ENCODE peak calls at places on chromosomes 2 and 18, in five cellular contexts. Z is tibial artery; A is CD8-positive, alpha-beta memory T cell; P is lung; C is esophagus squamous epithelium. G is an unnamed sample. For H3K9me3, the result is how much of the 10 kb centered on the place peaks cover.

GRCh38 chr2:43238813-43239212 is 12.4 kb upstream of the ZFP36L2 start:
- DNase-seq in Z (no peak), A (no peak), P (no peak), C (no peak), G (no peak)

GRCh38 chr2:131047920-131048560 is 45.2 kb downstream of the FAM168B start:
- DNase-seq in Z (no peak), A (no peak), P (no peak), C (no peak), G (no peak)

GRCh38 chr2:171327043-171327496 is 106.7 kb downstream of the METTL8 start:
- DNase-seq in Z (no peak), A (no peak), P (no peak), C (no peak), G (no peak)

GRCh38 chr18:49921278-49922037 is 108.1 kb upstream of the ACAA2 start:
- DNase-seq in Z (no peak), A (no peak), P (no peak), C (no peak), G (no peak)

GRCh38 chr2:202609381-202610145 is 25.2 kb upstream of the FAM117B start:
- DNase-seq in Z (no peak), A (no peak), P (no peak), C (no peak), G (no peak)

GRCh38 chr18:32158108-32158624 is 31.7 kb upstream of the MEP1B start:
- DNase-seq in Z (peak), A (peak), P (peak), C (no peak), G (peak)

GRCh38 chr2:219569041-219569440 is 2.3 kb downstream of the OBSL1 start:
- DNase-seq in Z (no peak), A (no peak), P (no peak), C (no peak), G (no peak)

GRCh38 chr2:16330012-16330411 is 335.6 kb downstream of the CYRIA start:
- DNase-seq in Z (no peak), A (no peak), P (no peak), C (no peak), G (no peak)

GRCh38 chr2:218961229-218961628 is 1.8 kb downstream of the CDK5R2 start:
- DNase-seq in Z (no peak), A (no peak), P (no peak), C (no peak), G (no peak)

GRCh38 chr18:9782073-9782857 is 74.2 kb downstream of the RAB31 start:
- DNase-seq in Z (peak), A (no peak), P (no peak), C (no peak), G (no peak)

GRCh38 chr2:188142636-188143035 is 149.0 kb upstream of the GULP1 start:
- DNase-seq in Z (no peak), A (no peak), P (no peak), C (no peak), G (no peak)

GRCh38 chr2:23826771-23827170 is 100.2 kb downstream of the ATAD2B start:
- DNase-seq in Z (no peak), A (no peak), P (no peak), C (no peak), G (no peak)

GRCh38 chr18:74333091-74333490 is 17.5 kb downstream of the C18orf63 start:
- DNase-seq in Z (no peak), A (no peak), P (no peak), C (no peak), G (no peak)

GRCh38 chr2:71478806-71479205 is 25.4 kb downstream of the DYSF start:
- DNase-seq in Z (no peak), A (no peak), P (no peak), C (no peak), G (no peak)

GRCh38 chr2:36800381-36800780 is 103.9 kb downstream of the VIT start:
- DNase-seq in Z (no peak), A (peak), P (no peak), C (no peak), G (no peak)

GRCh38 chr18:10588975-10589374 is 63.1 kb downstream of the NAPG start:
- DNase-seq in Z (no peak), A (no peak), P (no peak), C (no peak), G (no peak)

GRCh38 chr2:88190808-88191721 is 20.9 kb downstream of the THNSL2 start:
- DNase-seq in Z (no peak), A (no peak), P (no peak), C (no peak), G (no peak)

GRCh38 chr2:42385225-42385624 is 24.2 kb upstream of the COX7A2L start:
- DNase-seq in Z (no peak), A (no peak), P (no peak), C (no peak), G (no peak)

GRCh38 chr2:238892796-238893195 is 44.9 kb downstream of the TWIST2 start:
- DNase-seq in Z (no peak), A (no peak), P (no peak), C (no peak), G (no peak)

GRCh38 chr2:107132141-107132540 is 246.2 kb upstream of the ST6GAL2 start:
- DNase-seq in Z (no peak), A (no peak), P (no peak), C (no peak), G (no peak)

GRCh38 chr18:56987236-56987635 is 159.7 kb upstream of the BOD1L2 start:
- DNase-seq in Z (no peak), A (no peak), P (no peak), C (no peak), G (no peak)

GRCh38 chr2:31140151-31140550 is 1.9 kb upstream of the GALNT14 start:
- DNase-seq in Z (no peak), A (no peak), P (no peak), C (no peak), G (no peak)

GRCh38 chr2:45812039-45812500 is 160.6 kb downstream of the PRKCE start:
- DNase-seq in Z (no peak), A (no peak), P (no peak), C (no peak), G (no peak)

GRCh38 chr18:62744076-62744705 is 28.9 kb downstream of the PHLPP1 start:
- DNase-seq in Z (no peak), A (no peak), P (no peak), C (no peak), G (no peak)

GRCh38 chr2:9122367-9122766 is 84.2 kb upstream of the ASAP2 start:
- DNase-seq in Z (no peak), A (no peak), P (no peak), C (no peak), G (no peak)

GRCh38 chr2:11669454-11670291 is at the start of gene NTSR2:
- DNase-seq in Z (no peak), A (no peak), P (peak), C (no peak), G (no peak)

GRCh38 chr18:58785870-58786269 is 78.8 kb upstream of the ZNF532 start:
- DNase-seq in Z (no peak), A (no peak), P (no peak), C (no peak), G (no peak)

GRCh38 chr2:112032615-112033457 is 22.2 kb upstream of the TMEM87B start:
- DNase-seq in Z (peak), A (no peak), P (peak), C (no peak), G (no peak)

GRCh38 chr2:146982393-146982846 is 862.4 kb upstream of the ACVR2A start:
- DNase-seq in Z (peak), A (no peak), P (peak), C (no peak), G (no peak)

GRCh38 chr18:78542204-78542603 is 437.4 kb upstream of the SALL3 start:
- DNase-seq in Z (peak), A (no peak), P (peak), C (no peak), G (no peak)

GRCh38 chr18:78543201-78543725 is 436.4 kb upstream of the SALL3 start:
- DNase-seq in Z (no peak), A (no peak), P (no peak), C (no peak), G (no peak)

GRCh38 chr18:78540636-78541400 is 438.8 kb upstream of the SALL3 start:
- DNase-seq in Z (no peak), A (no peak), P (no peak), C (no peak), G (no peak)

GRCh38 chr18:78538669-78539440 is 440.8 kb upstream of the SALL3 start:
- DNase-seq in Z (no peak), A (no peak), P (no peak), C (no peak), G (no peak)
- H3K9me3 ChIP-seq in Z (under half), A (under half), P (under half), C (under half), G (under half)

GRCh38 chr2:116879646-116880045 is 934.8 kb upstream of the DDX18 start:
- DNase-seq in Z (no peak), A (no peak), P (no peak), C (no peak), G (no peak)

GRCh38 chr2:116877274-116877673 is 937.2 kb upstream of the DDX18 start:
- DNase-seq in Z (no peak), A (no peak), P (no peak), C (no peak), G (no peak)

GRCh38 chr2:116877944-116878343 is 936.5 kb upstream of the DDX18 start:
- DNase-seq in Z (no peak), A (no peak), P (no peak), C (no peak), G (no peak)

DNA sequence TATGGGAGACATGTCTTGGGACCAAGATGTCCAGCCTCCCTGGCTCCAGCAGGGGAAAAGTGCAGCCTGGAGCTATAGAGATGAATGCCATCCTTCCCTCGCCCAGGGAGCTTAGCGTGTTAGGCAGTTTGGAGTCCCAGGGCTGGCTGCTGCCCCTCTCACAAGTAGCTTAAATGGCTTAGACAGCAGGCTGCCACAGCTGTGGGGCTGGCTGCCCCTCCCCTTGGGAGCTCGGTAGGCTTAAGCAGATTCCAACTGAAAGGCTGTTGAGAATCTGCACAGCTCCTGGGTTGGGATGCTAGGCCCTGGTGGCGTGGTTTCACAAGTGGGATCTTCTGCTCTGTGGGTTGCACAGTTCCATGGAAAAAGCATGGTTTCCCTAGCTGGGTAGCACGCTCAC is 940.5 kb upstream of the DDX18 start:
- DNase-seq in Z (no peak), A (no peak), P (no peak), C (no peak), G (no peak)
- H3K9me3 ChIP-seq in Z (under half), A (under half), P (under half), C (under half), G (under half)

GRCh38 chr2:117833911-117834310 is 19.4 kb downstream of the DDX18 start:
- DNase-seq in Z (no peak), A (no peak), P (no peak), C (no peak), G (no peak)

GRCh38 chr2:117834992-117835391 is 20.5 kb downstream of the DDX18 start:
- DNase-seq in Z (no peak), A (no peak), P (no peak), C (no peak), G (no peak)

GRCh38 chr2:117832332-117832731 is 17.8 kb downstream of the DDX18 start:
- DNase-seq in Z (no peak), A (no peak), P (no peak), C (no peak), G (no peak)

GRCh38 chr2:117832905-117833613 is 18.6 kb downstream of the DDX18 start:
- DNase-seq in Z (no peak), A (no peak), P (no peak), C (no peak), G (no peak)

DNA sequence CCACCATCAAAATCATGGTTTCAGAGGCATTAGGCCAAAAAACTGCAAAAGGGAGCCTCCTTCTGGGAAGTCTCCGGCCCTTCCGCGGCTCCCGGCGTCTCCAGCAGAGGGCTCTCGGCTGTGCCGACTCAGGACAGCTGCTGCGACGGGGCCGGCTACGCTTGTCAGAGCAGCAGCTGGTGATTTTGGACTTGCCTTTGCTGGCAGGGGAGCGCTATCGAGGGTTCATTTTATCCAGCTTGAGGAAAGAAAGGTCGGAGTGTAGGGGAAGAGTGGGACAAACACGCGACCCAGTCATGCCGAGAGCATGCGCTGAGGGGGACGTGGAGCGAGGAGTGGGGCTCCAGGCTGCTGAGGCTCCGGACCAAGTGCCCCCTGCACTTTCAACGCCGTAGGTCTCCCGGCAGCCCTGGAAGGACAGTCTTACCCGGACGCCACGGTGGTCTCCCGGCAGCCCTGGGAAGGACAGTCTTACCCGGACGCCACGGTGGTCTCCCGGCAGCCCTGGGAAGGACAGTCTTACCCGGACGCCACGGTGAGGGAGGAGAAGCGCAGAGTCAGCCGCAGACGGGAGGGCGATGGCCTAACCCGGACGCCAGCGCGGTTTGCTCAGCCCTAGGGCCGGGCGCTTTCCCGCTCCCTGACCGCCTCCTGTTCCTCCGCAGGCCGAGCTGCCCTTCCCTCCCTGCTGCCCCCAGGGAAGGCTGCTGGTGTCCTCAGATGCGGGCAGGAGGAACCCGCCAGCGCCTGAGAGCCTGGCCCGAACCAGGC is 21.7 kb downstream of the DDX18 start:
- DNase-seq in Z (peak), A (peak), P (peak), C (peak), G (peak)
- H3K9me3 ChIP-seq in Z (under half), A (under half), P (under half), C (under half), G (under half)

GRCh38 chr2:89820248-89820647 is 1128.8 kb downstream of the RPIA start:
- DNase-seq in Z (no peak), A (no peak), P (no peak), C (no peak), G (no peak)

GRCh38 chr2:89821455-89821945 is 1130.0 kb downstream of the RPIA start:
- DNase-seq in Z (no peak), A (no peak), P (no peak), C (no peak), G (no peak)

GRCh38 chr2:89823556-89823955 is 1132.1 kb downstream of the RPIA start:
- DNase-seq in Z (no peak), A (no peak), P (no peak), C (no peak), G (no peak)

GRCh38 chr2:89819809-89820208 is 1128.3 kb downstream of the RPIA start:
- DNase-seq in Z (no peak), A (no peak), P (no peak), C (no peak), G (no peak)

DNA sequence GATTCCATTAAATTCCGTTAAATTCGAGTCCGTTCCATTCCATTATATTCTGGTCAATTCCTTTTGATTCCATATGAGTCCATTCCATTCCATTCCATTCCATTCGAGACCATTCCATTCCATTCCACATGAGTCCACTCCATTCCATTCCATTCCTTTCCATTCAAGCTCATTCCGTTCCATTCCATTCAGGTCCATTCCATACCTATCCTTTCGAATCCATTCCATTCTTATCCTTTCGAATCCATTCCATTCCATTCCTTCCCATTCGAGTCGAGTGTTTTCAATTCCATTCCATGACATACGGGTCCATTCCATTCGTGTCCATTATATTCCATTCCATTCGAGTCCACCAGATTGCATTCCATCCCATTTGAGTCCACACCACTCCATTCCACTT is 1127.4 kb downstream of the RPIA start:
- DNase-seq in Z (no peak), A (no peak), P (no peak), C (no peak), G (no peak)
- H3K9me3 ChIP-seq in Z (half or more), A (under half), P (under half), C (half or more), G (under half)

DNA sequence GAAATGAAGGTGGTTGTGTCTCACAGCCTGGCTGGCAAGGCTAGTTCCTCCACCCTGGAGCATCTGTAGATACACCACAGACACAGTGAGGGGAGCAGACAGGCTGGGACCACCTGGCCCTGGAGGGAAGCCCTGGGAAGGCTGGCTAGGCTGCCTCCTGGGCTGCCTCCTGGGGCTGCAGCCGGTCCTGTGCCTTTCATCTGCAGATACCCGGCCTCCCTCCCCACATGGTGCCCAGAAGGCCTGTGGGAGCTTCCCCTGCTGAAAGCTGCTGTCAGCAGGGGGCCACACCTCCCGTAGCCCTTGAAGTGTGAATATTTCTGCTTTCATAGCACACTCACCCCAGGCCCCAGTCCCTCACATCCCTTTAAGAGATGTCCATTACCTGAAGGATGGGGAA is 37.6 kb downstream of the SDC1 start:
- DNase-seq in Z (no peak), A (no peak), P (no peak), C (no peak), G (no peak)
- H3K9me3 ChIP-seq in Z (under half), A (under half), P (under half), C (under half), G (under half)

GRCh38 chr18:78901923-78902794 is 77.5 kb upstream of the SALL3 start:
- DNase-seq in Z (no peak), A (no peak), P (peak), C (no peak), G (no peak)

GRCh38 chr18:78904179-78904531 is 75.5 kb upstream of the SALL3 start:
- DNase-seq in Z (no peak), A (no peak), P (no peak), C (no peak), G (no peak)

GRCh38 chr18:78905334-78905733 is 74.3 kb upstream of the SALL3 start:
- DNase-seq in Z (no peak), A (no peak), P (peak), C (no peak), G (no peak)

GRCh38 chr18:78902795-78903435 is 76.7 kb upstream of the SALL3 start:
- DNase-seq in Z (no peak), A (no peak), P (peak), C (no peak), G (no peak)

GRCh38 chr18:78903436-78904178 is 76.0 kb upstream of the SALL3 start:
- DNase-seq in Z (no peak), A (no peak), P (peak), C (no peak), G (no peak)
- H3K9me3 ChIP-seq in Z (under half), A (under half), P (under half), C (under half), G (under half)

DNA sequence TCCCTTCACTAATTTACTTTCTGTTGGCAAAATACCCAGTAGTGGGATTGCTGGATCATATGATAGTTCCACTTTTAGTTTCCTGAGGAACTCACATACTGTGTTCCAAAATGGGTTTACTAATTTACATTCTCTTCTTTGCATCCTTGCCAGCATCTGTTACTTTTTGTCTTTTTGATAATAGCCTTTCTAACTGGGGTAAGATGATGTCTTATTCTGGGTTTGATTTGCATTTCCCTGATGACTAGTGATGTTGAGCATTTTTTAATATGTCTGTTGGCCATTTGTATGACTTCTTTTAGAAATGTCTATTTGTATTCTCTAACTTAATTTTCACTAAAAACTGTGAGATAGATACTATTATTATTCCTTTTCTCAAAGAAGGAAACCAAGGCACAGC is 411.7 kb downstream of the SOCS6 start:
- DNase-seq in Z (no peak), A (no peak), P (no peak), C (no peak), G (no peak)
- H3K9me3 ChIP-seq in Z (under half), A (under half), P (under half), C (under half), G (under half)

G was measured in T-helper 17 cell.